ENCODE peak calls at places on chromosomes 2 and 18, in four cellular contexts. M, S, B and K are unnamed samples.

GRCh38 chr2:100902833-100903405 is 83.0 kb downstream of the NPAS2 start:
- DNase-seq in B (no peak), S (peak; percentile 97), M (no peak), K (no peak)

GRCh38 chr2:220835563-220835962 is 736.5 kb downstream of the EPHA4 start:
- DNase-seq in B (no peak), M (no peak), S (peak; percentile 72), K (no peak)

GRCh38 chr2:234081970-234082822 is 31.7 kb downstream of the SPP2 start:
- DNase-seq in M (no peak), B (no peak), S (no peak), K (no peak)

GRCh38 chr2:133846476-133846875 is 278.2 kb upstream of the NCKAP5 start:
- DNase-seq in M (no peak), B (no peak), S (no peak), K (no peak)

GRCh38 chr18:12766986-12767433 is 64.2 kb downstream of the PSMG2 start:
- DNase-seq in S (no peak), B (peak; percentile 81), M (peak; percentile 90), K (peak; percentile 93)

GRCh38 chr18:23352042-23352441 is 101.0 kb upstream of the RIOK3 start:
- DNase-seq in B (no peak), S (no peak), M (no peak), K (no peak)

GRCh38 chr2:191202209-191202721 is 42.9 kb upstream of the MYO1B start:
- DNase-seq in S (peak; percentile 89), B (no peak), M (no peak), K (no peak)

GRCh38 chr2:120460511-120460910 is 114.6 kb downstream of the INHBB start:
- DNase-seq in S (no peak), M (no peak), B (no peak), K (no peak)

GRCh38 chr18:32389191-32389590 is 81.5 kb downstream of the GAREM1 start:
- DNase-seq in S (no peak), B (no peak), M (no peak), K (no peak)

DNA sequence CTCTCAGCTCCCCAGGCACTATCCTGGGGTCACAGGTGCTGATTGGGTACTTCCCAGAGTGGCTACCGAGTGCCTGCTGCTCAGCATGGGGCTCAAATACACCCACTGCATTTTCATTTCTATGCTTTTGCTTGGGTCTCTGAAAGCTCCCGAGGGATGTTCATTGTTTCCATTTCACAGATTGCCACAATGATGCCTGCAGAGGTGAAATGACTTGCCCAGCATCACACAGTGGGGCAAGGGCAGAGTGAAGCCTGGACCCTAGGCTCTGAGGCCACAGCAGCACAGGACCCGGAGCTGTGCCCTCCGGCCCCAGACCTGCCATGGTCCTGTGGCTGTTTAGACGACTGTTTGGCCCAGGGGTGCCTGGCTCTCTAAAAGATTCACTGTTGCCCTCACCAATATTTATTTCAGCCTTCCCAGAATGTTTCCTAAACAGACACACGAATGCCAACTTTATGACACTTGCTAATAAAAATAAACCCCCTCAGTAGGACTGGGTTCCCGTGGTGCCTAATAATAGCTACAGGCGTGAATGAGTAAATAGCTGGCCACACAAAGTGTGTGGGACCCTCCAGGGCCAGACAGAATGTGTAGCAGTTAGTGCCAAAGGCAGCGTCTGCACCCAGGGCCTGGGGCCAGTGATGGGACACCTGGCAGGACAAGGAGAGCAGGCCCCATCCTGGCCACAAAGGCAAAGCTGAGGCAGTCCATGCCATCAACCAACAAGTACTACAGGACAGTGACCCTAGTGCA is 11.5 kb upstream of the ST8SIA5 start:
- DNase-seq in B (no peak), M (no peak), S (no peak), K (no peak)
- H3K23ac ChIP-seq in B (no peak overlapping the region), M (no peak overlapping the region), S (no peak overlapping the region), K (no peak overlapping the region)

DNA sequence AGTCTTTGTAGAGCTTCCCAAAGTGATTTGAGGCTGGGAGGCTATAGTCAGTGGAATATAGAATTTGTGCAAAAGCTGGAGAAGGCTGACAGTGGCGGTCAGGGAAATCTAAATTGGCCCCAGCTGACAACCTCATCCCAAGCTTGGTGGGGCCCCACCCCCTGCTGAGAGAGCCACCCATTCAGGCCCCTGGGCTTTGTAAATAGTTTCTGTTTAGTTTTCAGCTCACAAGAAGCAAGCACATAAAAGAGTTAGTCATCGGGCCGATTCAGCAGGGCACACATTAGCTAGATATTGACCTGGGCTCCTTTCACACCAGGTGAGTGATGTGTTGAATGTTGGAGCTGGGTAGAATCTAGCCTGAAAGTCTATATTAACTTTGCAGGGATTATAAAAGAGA is 227.1 kb downstream of the VAPA start:
- DNase-seq in M (no peak), S (peak; percentile 52), B (peak; percentile 45), K (no peak)
- H4K5ac ChIP-seq in M (no peak overlapping the region), S (no peak overlapping the region), B (no peak overlapping the region), K (no peak overlapping the region)

DNA sequence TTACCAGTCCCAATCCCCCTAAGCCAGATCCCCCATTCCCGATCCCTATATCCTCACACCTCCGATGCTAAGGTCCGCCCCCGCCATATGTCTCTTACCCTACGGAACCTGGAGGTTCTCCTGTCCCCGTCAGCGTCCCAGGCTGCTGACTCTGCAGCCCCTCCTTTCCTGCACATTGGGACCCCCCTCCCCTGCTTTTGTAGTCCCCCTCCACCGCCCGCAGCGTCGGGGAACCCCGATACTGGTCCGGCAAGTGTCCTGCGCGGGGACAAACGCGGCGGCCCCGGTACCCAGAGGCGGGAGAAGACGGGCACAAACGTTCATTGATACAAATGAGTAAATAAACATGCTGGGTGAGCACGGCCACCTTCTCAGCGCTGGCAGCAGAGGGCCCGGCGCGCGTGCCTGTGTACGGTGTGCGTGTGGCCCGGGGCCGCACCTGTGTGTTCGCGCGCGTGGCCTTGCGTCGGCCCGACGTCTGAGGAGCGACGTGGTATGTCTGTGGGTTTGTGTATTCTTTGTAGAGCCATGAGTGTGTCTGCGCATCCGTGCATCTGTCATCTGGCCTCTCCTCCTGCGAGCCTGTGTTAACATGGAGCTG is 2.0 kb upstream of the CYP26B1 start:
- DNase-seq in S (peak; percentile 14), B (no peak), M (peak; percentile 40), K (no peak)
- H3K23ac ChIP-seq in S (no peak overlapping the region), B (no peak overlapping the region), M (no peak overlapping the region), K (no peak overlapping the region)

GRCh38 chr2:148533685-148534084 is 110.9 kb upstream of the EPC2 start:
- DNase-seq in M (no peak), B (no peak), S (no peak), K (no peak)

GRCh38 chr2:148533004-148533403 is 111.5 kb upstream of the EPC2 start:
- DNase-seq in B (no peak), S (no peak), M (no peak), K (no peak)

GRCh38 chr2:148530350-148530749 is 114.2 kb upstream of the EPC2 start:
- DNase-seq in B (no peak), M (no peak), S (no peak), K (peak; percentile 13)

GRCh38 chr2:148531175-148532048 is 113.1 kb upstream of the EPC2 start:
- DNase-seq in S (no peak), M (no peak), B (no peak), K (peak; percentile 30)

GRCh38 chr2:148532049-148532428 is 112.5 kb upstream of the EPC2 start:
- DNase-seq in S (no peak), B (no peak), M (no peak), K (no peak)
- H4K5ac ChIP-seq in S (no peak overlapping the region), B (no peak overlapping the region), M (no peak overlapping the region), K (no peak overlapping the region)

GRCh38 chr18:26710460-26711096 is 154.9 kb downstream of the AQP4 start:
- DNase-seq in M (peak; percentile 90), B (no peak), S (no peak), K (no peak)
- H3K23ac ChIP-seq in M (no peak overlapping the region), B (no peak overlapping the region), S (no peak overlapping the region), K (no peak overlapping the region)

DNA sequence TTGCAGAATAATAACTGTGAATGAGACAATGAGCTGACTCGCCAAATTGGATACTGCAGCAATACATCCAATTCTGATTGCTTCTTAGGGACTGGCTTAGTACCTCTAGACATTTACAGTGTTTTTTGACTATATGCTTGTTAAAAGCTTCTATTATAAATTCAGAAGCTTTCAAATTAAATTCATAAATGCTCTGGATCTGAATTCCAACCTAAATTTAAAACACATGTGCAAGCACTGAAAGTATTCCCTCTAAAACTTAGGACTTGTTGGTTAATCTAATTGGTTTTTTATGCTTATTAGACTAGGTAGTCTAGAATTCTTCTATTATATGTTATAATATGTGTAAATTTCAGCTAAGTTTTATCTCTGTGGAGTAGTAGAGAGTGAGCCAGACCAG is 306.9 kb downstream of the CPS1 start:
- DNase-seq in B (no peak), M (no peak), S (no peak), K (no peak)
- H4K5ac ChIP-seq in B (no peak overlapping the region), M (no peak overlapping the region), S (no peak overlapping the region), K (no peak overlapping the region)